ENCODE peak calls at places on chromosomes 12 and 14, in four cellular contexts. R is AG04449, Y is K562, A is left ventricle myocardium inferior. L is an unnamed sample.

GRCh38 chr12:119940881-119941280 is 48.2 kb upstream of the BICDL1 start:
- DNase-seq in Y (no peak), R (no peak), A (no peak), L (no peak)

GRCh38 chr12:6200266-6201198 is at the start of gene CD9:
- DNase-seq in A (peak; percentile 74), Y (peak; percentile 87), R (no peak), L (peak; percentile 59)

GRCh38 chr14:77086017-77086727 is 11.9 kb upstream of the CIPC start:
- DNase-seq in Y (no peak), A (no peak), R (no peak), L (no peak)

GRCh38 chr12:21678959-21679358 is 21.3 kb upstream of the LDHB start:
- DNase-seq in A (no peak), Y (no peak), R (no peak), L (no peak)

GRCh38 chr12:52496590-52497071 is 3.6 kb upstream of the KRT6A start:
- DNase-seq in Y (no peak), R (peak; percentile 36), A (no peak), L (no peak)

GRCh38 chr12:3655331-3655900 is 97.5 kb downstream of the CRACR2A start:
- DNase-seq in Y (peak; percentile 8), R (no peak), A (no peak), L (peak; percentile 15)

GRCh38 chr14:71541271-71541670 is 391.0 kb upstream of the RGS6 start:
- DNase-seq in R (no peak), A (no peak), Y (no peak), L (no peak)

GRCh38 chr12:132427999-132428871 is 61.7 kb upstream of the FBRSL1 start:
- DNase-seq in R (no peak), Y (no peak), A (no peak), L (no peak)

GRCh38 chr12:68381476-68381875 is 49.3 kb upstream of the MDM1 start:
- DNase-seq in Y (no peak), A (no peak), R (no peak), L (no peak)

GRCh38 chr12:52144512-52145227 is 47.1 kb downstream of the KRT80 start:
- DNase-seq in Y (no peak), R (no peak), A (no peak), L (no peak)

GRCh38 chr12:108765289-108765764 is 34.0 kb upstream of the CORO1C start:
- DNase-seq in A (no peak), R (no peak), Y (no peak), L (no peak)

GRCh38 chr12:41217731-41218130 is 29.6 kb downstream of the PDZRN4 start:
- DNase-seq in Y (no peak), R (no peak), A (no peak), L (no peak)

DNA sequence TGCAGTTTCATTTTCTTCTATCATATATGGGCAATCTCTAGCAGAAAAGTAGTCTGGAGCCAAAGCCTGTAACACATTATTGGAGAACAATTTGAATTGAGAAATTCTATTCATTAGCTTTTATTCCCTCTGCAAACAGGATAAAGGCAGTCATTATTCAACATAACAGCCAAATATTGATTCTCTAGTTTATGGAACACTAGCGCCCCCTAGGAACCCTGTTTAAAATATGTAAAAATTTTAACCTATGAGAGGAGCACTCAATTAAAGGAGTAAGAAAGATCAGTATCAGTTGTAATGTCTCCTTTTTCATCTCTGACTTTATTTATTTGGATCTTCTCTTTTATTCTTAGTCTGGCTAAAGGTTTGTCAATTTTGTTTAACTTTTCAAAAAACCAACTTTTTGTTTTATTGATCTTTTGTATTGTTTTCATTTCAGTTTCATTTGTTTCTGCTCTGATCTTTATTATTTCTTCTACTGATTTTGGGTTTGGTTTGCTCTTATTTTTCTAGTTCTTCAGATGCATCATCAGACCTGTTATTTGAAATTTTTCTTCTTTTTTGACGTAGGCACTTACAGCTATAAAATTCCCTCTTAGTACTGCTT is 4.8 kb upstream of the LMNTD1 start:
- DNase-seq in A (no peak), Y (peak; percentile 13), R (no peak), L (peak; percentile 22)
- H3K4me3 ChIP-seq in A (no peak overlapping the region), Y (no peak overlapping the region), R (no peak overlapping the region), L (no peak overlapping the region)

DNA sequence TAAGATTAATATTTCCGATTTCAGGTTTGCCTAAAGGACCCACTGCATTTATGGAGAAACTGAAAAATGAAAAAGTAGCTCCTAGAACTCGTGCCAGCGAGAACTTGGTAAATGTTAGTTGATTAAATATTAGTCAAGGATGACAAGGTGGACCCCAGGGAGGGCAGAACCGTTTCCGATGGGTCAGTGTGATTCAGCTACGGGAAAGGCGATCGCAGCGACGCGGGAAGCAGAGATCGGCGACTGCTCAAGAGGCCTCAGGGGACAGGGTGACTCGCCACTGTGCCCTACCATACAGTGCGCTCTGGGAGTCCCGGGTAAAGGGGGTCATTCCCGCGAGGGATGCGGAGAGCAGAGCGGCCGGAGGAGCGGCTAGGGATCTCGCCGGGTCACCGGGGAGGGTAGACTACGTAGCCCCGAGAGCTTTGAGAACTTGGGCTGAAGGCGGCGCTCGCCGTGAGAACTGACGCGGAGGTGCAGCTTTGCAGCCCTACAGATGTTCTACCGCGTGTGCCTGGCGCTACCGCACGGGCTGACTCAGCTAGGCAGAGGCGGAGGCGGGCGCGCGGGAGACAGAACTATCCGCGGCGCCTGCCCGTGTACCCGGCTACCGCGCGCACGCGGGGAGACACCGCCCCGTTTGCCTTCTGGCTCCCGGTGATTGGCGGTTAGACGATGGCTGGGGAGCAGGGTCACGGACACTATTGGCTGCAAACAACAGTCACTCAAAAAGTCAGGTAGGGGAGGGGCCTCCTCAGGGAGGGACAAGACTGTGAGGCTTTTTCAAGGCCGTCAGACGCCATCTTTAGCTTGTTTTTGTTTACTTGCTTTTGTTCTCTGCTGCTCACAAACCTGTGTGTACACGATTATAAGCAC is 3.2 kb downstream of the C14orf93 start:
- DNase-seq in R (peak; percentile 86), Y (peak; percentile 99), A (peak; percentile 95), L (peak; percentile 97)
- TF ChIP-seq CTCF in R (peak; percentile 54), Y (peak; percentile 45), A (peak; percentile 33), L (peak; percentile 25)

DNA sequence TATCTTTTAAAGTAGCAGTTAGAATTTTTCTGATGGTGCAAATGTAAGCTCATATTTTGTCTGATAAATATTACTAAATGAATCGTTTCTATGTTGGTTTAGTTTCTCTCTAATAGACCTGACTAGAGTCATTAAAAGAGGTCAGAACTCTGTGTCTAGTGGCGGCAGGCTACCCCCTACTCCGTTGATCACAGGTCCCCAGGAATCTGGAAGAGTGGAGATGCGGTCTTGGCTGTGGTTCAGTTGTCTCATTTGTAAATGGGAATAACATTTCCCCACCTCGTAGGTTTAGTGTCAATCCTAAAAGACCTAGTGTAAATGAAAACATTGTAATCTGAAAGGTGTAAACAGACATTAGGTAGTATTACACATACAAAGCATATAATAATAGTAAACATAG is 4.7 kb upstream of the FOXJ2 start:
- DNase-seq in R (no peak), Y (no peak), A (no peak), L (no peak)
- H3K4me3 ChIP-seq in R (no peak overlapping the region), Y (peak overlapping the region; percentile 12), A (peak overlapping the region; percentile 81), L (peak overlapping the region; percentile 66)

GRCh38 chr12:77343291-77343690 is 277.9 kb upstream of the E2F7 start:
- DNase-seq in A (no peak), R (no peak), Y (no peak), L (no peak)
- TF ChIP-seq CTCF in A (no peak), R (no peak), Y (no peak), L (no peak)

DNA sequence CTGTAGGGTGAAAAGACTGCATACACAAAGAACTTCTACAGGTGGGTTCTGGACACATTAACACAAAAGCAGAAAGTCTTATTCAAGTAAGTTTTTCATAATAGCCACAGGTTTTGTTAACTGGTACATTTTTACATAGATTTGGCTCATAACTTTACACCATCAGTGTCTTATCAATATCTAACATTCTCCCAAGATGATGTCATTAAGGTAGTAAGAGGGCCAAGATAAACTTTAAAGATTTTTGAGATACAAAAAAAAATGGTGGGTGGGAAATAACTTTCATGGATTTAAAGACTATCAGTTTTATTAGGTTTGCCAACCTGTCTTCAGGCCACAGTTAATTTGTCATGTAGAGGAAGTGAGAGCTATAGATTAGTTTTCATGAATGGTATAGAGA is 1.7 kb downstream of the SUPT16H start:
- DNase-seq in A (no peak), R (no peak), Y (no peak), L (no peak)
- H3K4me3 ChIP-seq in A (peak overlapping the region; percentile 92), R (no peak overlapping the region), Y (peak overlapping the region; percentile 74), L (peak overlapping the region; percentile 98)

GRCh38 chr12:112015938-112016337 is 2.7 kb downstream of the ERP29 start:
- DNase-seq in Y (no peak), R (no peak), A (no peak), L (no peak)

GRCh38 chr12:112011685-112012084 is 1.3 kb downstream of the TMEM116 start:
- DNase-seq in R (no peak), A (no peak), Y (no peak), L (no peak)

GRCh38 chr12:112010415-112011344 is 2.3 kb downstream of the TMEM116 start:
- DNase-seq in R (no peak), Y (no peak), A (no peak), L (no peak)

GRCh38 chr12:112012775-112013600 is at the start of the genes ERP29 and TMEM116:
- DNase-seq in A (peak; percentile 100), R (peak; percentile 84), Y (peak; percentile 99), L (peak; percentile 100)

DNA sequence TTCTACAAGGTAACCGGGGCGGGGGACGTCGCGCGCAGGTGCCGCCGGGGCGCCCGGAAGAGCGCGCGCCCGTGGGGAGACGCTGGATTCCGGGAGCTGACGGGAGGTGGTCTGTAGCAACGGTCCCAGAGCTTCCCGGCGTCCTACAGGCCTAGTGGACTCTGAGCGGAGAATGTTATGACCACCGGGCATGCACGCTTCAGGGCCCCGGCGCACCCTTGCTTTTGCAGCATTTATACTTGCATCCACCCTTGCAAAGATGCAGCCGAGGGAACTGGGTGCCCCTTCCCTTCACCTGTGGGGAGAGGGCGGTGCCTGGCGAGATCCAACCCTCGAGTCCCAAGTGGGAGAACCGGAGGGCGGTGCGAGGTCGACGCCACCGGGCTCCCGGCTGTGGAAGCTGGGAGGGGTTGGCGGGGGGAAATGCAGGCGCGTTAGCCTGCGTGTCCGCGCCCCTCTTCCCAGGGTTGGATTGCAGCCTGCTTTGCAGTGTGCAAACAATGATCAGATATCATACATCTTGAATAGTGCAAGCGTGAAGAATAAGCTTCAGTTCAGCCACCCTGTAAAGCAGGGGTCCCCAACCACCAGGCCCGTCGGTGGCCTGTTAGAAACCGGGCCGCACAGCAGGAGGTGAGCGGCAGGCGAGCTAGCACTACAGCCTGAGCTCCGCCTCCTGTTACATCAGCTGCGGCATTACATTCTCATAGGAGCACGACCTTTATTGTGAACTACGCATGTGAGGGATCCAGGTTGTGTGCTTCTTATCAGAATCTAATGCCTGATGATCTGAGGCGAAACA is 576 bp downstream of the ERP29 start:
- DNase-seq in A (peak; percentile 41), Y (peak; percentile 70), R (no peak), L (peak; percentile 70)
- TF ChIP-seq CTCF in A (peak; percentile 28), Y (no peak), R (no peak), L (no peak)

GRCh38 chr12:121468451-121468850 is 68.5 kb downstream of the RNF34 start:
- DNase-seq in A (no peak), Y (no peak), R (no peak), L (no peak)

GRCh38 chr12:121467638-121468403 is 67.9 kb downstream of the RNF34 start:
- DNase-seq in R (no peak), Y (no peak), A (no peak), L (no peak)

GRCh38 chr12:121466800-121467637 is 67.1 kb downstream of the RNF34 start:
- DNase-seq in R (no peak), Y (peak; percentile 98), A (peak; percentile 92), L (peak; percentile 97)

GRCh38 chr12:121464331-121464730 is 64.4 kb downstream of the RNF34 start:
- DNase-seq in R (no peak), A (no peak), Y (no peak), L (no peak)

GRCh38 chr12:121465921-121466799 is 66.2 kb downstream of the RNF34 start:
- DNase-seq in A (no peak), R (no peak), Y (no peak), L (peak; percentile 38)
- H3K4me3 ChIP-seq in A (peak overlapping the region; percentile 76), R (peak overlapping the region; percentile 61), Y (peak overlapping the region; percentile 67), L (peak overlapping the region; percentile 74)